ENCODE peak calls at places on chromosomes 5 and 9, in six cellular contexts. X, E, N, R, T and O are unnamed samples.
A peak's percentile ranks its signal among the peaks of the same experiment; 100 is the strongest.

GRCh38 chr5:10656176-10656830 is 92.4 kb downstream of the ANKRD33B start:
- DNase-seq in X (no peak), E (no peak), N (no peak), R (no peak), T (no peak), O (no peak)

GRCh38 chr5:634191-634590 is 22.1 kb downstream of the CEP72 start:
- DNase-seq in X (peak; percentile 51), E (peak; percentile 39), N (no peak), R (no peak), T (peak; percentile 38), O (no peak)

GRCh38 chr9:70111042-70111602 is 67.5 kb downstream of the MAMDC2 start:
- DNase-seq in X (peak; percentile 85), E (peak; percentile 89), N (peak; percentile 38), R (peak; percentile 32), T (peak; percentile 85), O (peak; percentile 57)

GRCh38 chr9:12056874-12057273 is 636.3 kb upstream of the TYRP1 start:
- DNase-seq in X (no peak), E (no peak), N (no peak), R (no peak), T (no peak), O (no peak)

GRCh38 chr5:116938488-116938887 is 363.9 kb upstream of the SEMA6A start:
- DNase-seq in X (no peak), E (no peak), N (no peak), R (no peak), T (no peak), O (no peak)

GRCh38 chr5:143118222-143118621 is 285.3 kb downstream of the NR3C1 start:
- DNase-seq in X (peak; percentile 78), E (no peak), N (peak; percentile 81), R (no peak), T (peak; percentile 61), O (no peak)

GRCh38 chr5:133049726-133050048 is 2.1 kb upstream of the HSPA4 start:
- DNase-seq in X (no peak), E (no peak), N (no peak), R (no peak), T (no peak), O (no peak)

GRCh38 chr5:96629774-96630173 is 32.4 kb upstream of the CAST start:
- DNase-seq in X (no peak), E (no peak), N (no peak), R (peak; percentile 77), T (no peak), O (no peak)

GRCh38 chr9:87119328-87119881 is 172.1 kb upstream of the GAS1 start:
- DNase-seq in X (no peak), E (no peak), N (no peak), R (peak; percentile 87), T (no peak), O (no peak)

GRCh38 chr5:172370648-172371248 is 83.6 kb downstream of the SH3PXD2B start:
- DNase-seq in X (no peak), E (peak; percentile 76), N (peak; percentile 61), R (peak; percentile 76), T (no peak), O (no peak)

GRCh38 chr5:41256400-41256799 is 43.1 kb upstream of the C6 start:
- DNase-seq in X (no peak), E (no peak), N (no peak), R (no peak), T (no peak), O (no peak)

GRCh38 chr5:137032929-137033328 is 466.2 kb downstream of the SPOCK1 start:
- DNase-seq in X (no peak), E (no peak), N (no peak), R (peak; percentile 37), T (no peak), O (no peak)

GRCh38 chr5:112735702-112736101 is 2.0 kb upstream of the APC start:
- DNase-seq in X (no peak), E (no peak), N (no peak), R (peak; percentile 62), T (no peak), O (no peak)

GRCh38 chr5:163105456-163105855 is 331.9 kb upstream of the CCNG1 start:
- DNase-seq in X (no peak), E (no peak), N (no peak), R (no peak), T (no peak), O (no peak)

GRCh38 chr9:37410969-37411785 is 11.3 kb upstream of the GRHPR start:
- DNase-seq in X (peak; percentile 68), E (peak; percentile 74), N (no peak), R (no peak), T (no peak), O (no peak)

GRCh38 chr5:178293400-178293799 is 60.8 kb upstream of the PHYKPL start:
- DNase-seq in X (peak; percentile 62), E (no peak), N (no peak), R (no peak), T (peak; percentile 38), O (no peak)

GRCh38 chr5:176550275-176550831 is 1.2 kb downstream of the CDHR2 start:
- DNase-seq in X (peak; percentile 85), E (no peak), N (peak; percentile 45), R (peak; percentile 62), T (no peak), O (no peak)

GRCh38 chr5:124302504-124302903 is 443.9 kb downstream of the ZNF608 start:
- DNase-seq in X (no peak), E (no peak), N (no peak), R (no peak), T (no peak), O (no peak)

GRCh38 chr5:142119051-142119625 is 10.6 kb downstream of the NDFIP1 start:
- DNase-seq in X (no peak), E (no peak), N (no peak), R (no peak), T (no peak), O (no peak)

GRCh38 chr5:128674837-128675446 is 136.9 kb upstream of the FBN2 start:
- DNase-seq in X (no peak), E (peak; percentile 83), N (peak; percentile 53), R (peak; percentile 50), T (no peak), O (no peak)

GRCh38 chr9:79591463-79591862 is 19.7 kb downstream of the TLE4 start:
- DNase-seq in X (no peak), E (no peak), N (no peak), R (no peak), T (no peak), O (no peak)

GRCh38 chr9:114482602-114483001 is 22.7 kb downstream of the WHRN start:
- DNase-seq in X (no peak), E (no peak), N (no peak), R (no peak), T (no peak), O (no peak)

GRCh38 chr9:77040340-77040739 is 20.9 kb downstream of the FOXB2 start:
- DNase-seq in X (no peak), E (no peak), N (no peak), R (no peak), T (no peak), O (no peak)

GRCh38 chr5:14413331-14413750 is 168.3 kb upstream of the OTULINL start:
- DNase-seq in X (no peak), E (no peak), N (no peak), R (no peak), T (no peak), O (no peak)

GRCh38 chr9:15635752-15636151 is 82.9 kb downstream of the CCDC171 start:
- DNase-seq in X (no peak), E (no peak), N (no peak), R (no peak), T (no peak), O (no peak)

GRCh38 chr9:107735821-107736220 is 246.3 kb upstream of the KLF4 start:
- DNase-seq in X (no peak), E (no peak), N (no peak), R (peak; percentile 30), T (no peak), O (no peak)

DNA sequence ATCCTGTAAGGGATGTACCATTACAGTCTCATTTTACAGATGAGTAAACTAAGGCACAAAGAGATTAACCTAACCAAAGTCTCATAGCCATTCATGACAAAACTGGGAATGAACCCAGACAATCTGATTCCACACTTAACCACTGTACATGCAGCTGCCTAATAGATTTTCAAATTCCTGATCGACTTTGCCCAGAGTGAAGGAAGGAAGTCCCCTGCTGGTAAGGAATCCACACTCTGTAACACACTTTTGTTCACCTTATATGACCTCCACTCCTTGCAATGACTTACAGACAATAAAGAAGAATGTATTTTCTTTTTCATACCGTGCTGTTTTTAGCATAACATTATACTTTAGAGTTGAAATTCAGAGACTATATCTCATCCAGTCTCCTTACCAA is 31.3 kb upstream of the PLPP6 start:
- DNase-seq in X (no peak), E (no peak), N (peak; percentile 41), R (no peak), T (no peak), O (no peak)
- TF ChIP-seq CTCF in X (no peak), E (no peak), N (no peak), R (no peak), T (no peak), O (no peak)

GRCh38 chr5:174523311-174524159 is 200.8 kb upstream of the MSX2 start:
- DNase-seq in X (no peak), E (no peak), N (no peak), R (no peak), T (no peak), O (no peak)
- TF ChIP-seq CTCF in X (no peak), E (peak; percentile 11), N (no peak), R (no peak), T (no peak), O (no peak)

GRCh38 chr5:79200573-79201183 is 35.3 kb upstream of the JMY start:
- DNase-seq in X (no peak), E (no peak), N (peak; percentile 31), R (peak; percentile 65), T (no peak), O (no peak)
- TF ChIP-seq CTCF in X (no peak), E (no peak), N (peak; percentile 71), R (peak; percentile 63), T (peak; percentile 26), O (no peak)

GRCh38 chr5:179754024-179754423 is 21.4 kb downstream of the MAML1 start:
- DNase-seq in X (no peak), E (no peak), N (no peak), R (no peak), T (peak; percentile 70), O (no peak)

GRCh38 chr5:179755022-179755421 is 22.4 kb downstream of the MAML1 start:
- DNase-seq in X (no peak), E (no peak), N (no peak), R (peak; percentile 45), T (no peak), O (no peak)

GRCh38 chr5:179746872-179747271 is 14.2 kb downstream of the MAML1 start:
- DNase-seq in X (no peak), E (no peak), N (no peak), R (no peak), T (no peak), O (no peak)

GRCh38 chr5:179747815-179748214 is 15.2 kb downstream of the MAML1 start:
- DNase-seq in X (no peak), E (no peak), N (no peak), R (no peak), T (no peak), O (no peak)

DNA sequence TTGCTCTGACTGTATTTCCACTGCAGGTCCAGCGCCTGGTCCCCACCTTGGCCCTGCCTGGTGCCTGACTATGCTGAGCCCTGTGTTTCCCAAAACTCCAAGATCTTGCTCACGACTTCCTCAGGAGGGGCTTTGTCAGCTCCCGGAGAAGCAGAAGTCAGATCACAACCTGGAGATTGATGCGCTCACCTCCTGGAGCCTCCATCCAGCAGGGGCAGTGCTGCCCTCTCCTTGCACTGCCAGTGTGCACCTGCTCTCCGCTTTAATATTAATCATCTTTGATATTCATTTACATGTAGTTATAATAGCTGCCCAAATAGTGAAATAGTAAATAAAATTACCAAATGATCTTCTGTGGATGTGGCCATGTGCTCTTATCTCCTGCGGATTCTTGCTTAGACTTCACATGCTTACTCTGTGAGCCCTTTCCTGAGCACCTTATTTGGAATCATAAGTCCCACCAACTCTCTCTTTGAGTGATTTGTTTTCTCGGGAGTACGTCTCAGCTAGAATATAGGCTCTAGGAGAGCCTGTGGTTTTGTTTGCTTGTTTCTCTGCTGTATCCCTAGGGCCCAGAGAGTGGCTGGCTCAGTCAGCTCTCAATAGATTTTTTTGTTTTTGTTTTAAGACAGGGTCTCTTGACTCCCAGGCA is 17.4 kb downstream of the MAML1 start:
- DNase-seq in X (no peak), E (no peak), N (no peak), R (peak; percentile 71), T (peak; percentile 17), O (no peak)
- TF ChIP-seq CTCF in X (no peak), E (no peak), N (peak; percentile 3), R (no peak), T (no peak), O (no peak)